ENCODE peak calls at places on chromosome 6, in nine cellular contexts. J is COR-L47; E is activated T-helper 1 cell treated with anti-CD3 and anti-CD28 coated beads, Interleukin-2, amount 50 U/mL, for 16 hours; G is hypothalamus; L is AG09309; M is bronchial epithelial cell; K is GM12892; Y is posterior cingulate gyrus; A is foreskin keratinocyte. S is an unnamed sample.

GRCh38 chr6:40710626-40711354 is 123.6 kb upstream of the LRFN2 start:
- DNase-seq in J (peak; percentile 63), E (no peak), G (no peak), L (no peak), M (no peak), K (no peak), Y (no peak), A (no peak), S (no peak)

GRCh38 chr6:12477616-12478015 is 187.5 kb downstream of the EDN1 start:
- DNase-seq in J (no peak), E (no peak), G (no peak), L (no peak), M (no peak), K (no peak), Y (no peak), A (no peak), S (no peak)

GRCh38 chr6:137005073-137005472 is 39.7 kb downstream of the IL20RA start:
- DNase-seq in J (no peak), E (no peak), G (no peak), L (no peak), M (no peak), K (no peak), Y (no peak), A (no peak), S (no peak)

GRCh38 chr6:63537126-63537958 is 34.9 kb upstream of the LOC128125822 start:
- DNase-seq in J (no peak), E (no peak), G (no peak), L (no peak), M (peak; percentile 98), K (no peak), Y (no peak), A (peak; percentile 97), S (no peak)

GRCh38 chr6:163570579-163571231 is 156.2 kb downstream of the QKI start:
- DNase-seq in J (no peak), E (no peak), G (no peak), L (no peak), M (no peak), K (no peak), Y (no peak), A (no peak), S (no peak)

GRCh38 chr6:29727637-29728036 is 4.4 kb downstream of the HLA-F start:
- DNase-seq in J (no peak), E (no peak), G (no peak), L (no peak), M (no peak), K (no peak), Y (no peak), A (no peak), S (no peak)

GRCh38 chr6:71886184-71887005 is at the start of gene RIMS1:
- DNase-seq in J (peak; percentile 64), E (no peak), G (peak; percentile 12), L (no peak), M (no peak), K (peak; percentile 41), Y (peak; percentile 85), A (no peak), S (no peak)

GRCh38 chr6:73964455-73964854 is 268.5 kb downstream of the CD109 start:
- DNase-seq in J (no peak), E (no peak), G (no peak), L (no peak), M (no peak), K (no peak), Y (no peak), A (no peak), S (no peak)

GRCh38 chr6:43744490-43744889 is 25.5 kb upstream of the VEGFA start:
- DNase-seq in J (no peak), E (no peak), G (no peak), L (no peak), M (no peak), K (no peak), Y (no peak), A (no peak), S (no peak)

GRCh38 chr6:46058951-46059350 is 43.3 kb upstream of the CLIC5 start:
- DNase-seq in J (no peak), E (no peak), G (no peak), L (no peak), M (no peak), K (no peak), Y (no peak), A (no peak), S (no peak)

GRCh38 chr6:20997143-20997792 is 463.0 kb downstream of the CDKAL1 start:
- DNase-seq in J (peak; percentile 31), E (no peak), G (no peak), L (no peak), M (no peak), K (no peak), Y (no peak), A (no peak), S (no peak)

GRCh38 chr6:16684896-16685554 is 76.2 kb downstream of the ATXN1 start:
- DNase-seq in J (no peak), E (peak; percentile 73), G (no peak), L (peak; percentile 67), M (peak; percentile 95), K (no peak), Y (no peak), A (peak; percentile 92), S (no peak)

GRCh38 chr6:158660331-158660730 is 10.5 kb downstream of the SYTL3 start:
- DNase-seq in J (peak; percentile 34), E (no peak), G (no peak), L (no peak), M (peak; percentile 47), K (no peak), Y (no peak), A (no peak), S (peak; percentile 52)

GRCh38 chr6:1437553-1438406 is 48.4 kb downstream of the FOXF2 start:
- DNase-seq in J (no peak), E (no peak), G (no peak), L (no peak), M (no peak), K (no peak), Y (no peak), A (no peak), S (no peak)

GRCh38 chr6:148166339-148166949 is 176.2 kb upstream of the SASH1 start:
- DNase-seq in J (peak; percentile 43), E (no peak), G (no peak), L (peak; percentile 46), M (peak; percentile 62), K (no peak), Y (no peak), A (peak; percentile 44), S (no peak)

GRCh38 chr6:168035098-168035660 is 37.7 kb downstream of the KIF25 start:
- DNase-seq in J (no peak), E (no peak), G (no peak), L (no peak), M (no peak), K (no peak), Y (peak; percentile 87), A (no peak), S (peak; percentile 45)

GRCh38 chr6:151808331-151809241 is 1.1 kb downstream of the ESR1 start:
- DNase-seq in J (no peak), E (no peak), G (no peak), L (no peak), M (no peak), K (no peak), Y (no peak), A (peak; percentile 29), S (no peak)

GRCh38 chr6:33215281-33215680 is 7.0 kb downstream of the RING1 start:
- DNase-seq in J (no peak), E (no peak), G (no peak), L (no peak), M (no peak), K (no peak), Y (no peak), A (no peak), S (no peak)

GRCh38 chr6:39313526-39314272 is 520 bp downstream of the KCNK17 start:
- DNase-seq in J (peak; percentile 22), E (no peak), G (no peak), L (no peak), M (no peak), K (no peak), Y (peak; percentile 66), A (no peak), S (no peak)

GRCh38 chr6:8930009-8930408 is 494.7 kb upstream of the SLC35B3 start:
- DNase-seq in J (no peak), E (no peak), G (no peak), L (no peak), M (peak; percentile 28), K (no peak), Y (no peak), A (peak; percentile 43), S (no peak)

GRCh38 chr6:137904822-137905617 is 38.0 kb downstream of the TNFAIP3 start:
- DNase-seq in J (no peak), E (peak; percentile 62), G (no peak), L (no peak), M (no peak), K (no peak), Y (no peak), A (no peak), S (no peak)

GRCh38 chr6:29887819-29888581 is 54.3 kb upstream of the HLA-A start:
- DNase-seq in J (peak; percentile 32), E (peak; percentile 61), G (peak; percentile 31), L (no peak), M (peak; percentile 13), K (peak; percentile 71), Y (peak; percentile 82), A (peak; percentile 62), S (peak; percentile 92)

GRCh38 chr6:148599967-148600426 is 146.8 kb upstream of the UST start:
- DNase-seq in J (no peak), E (no peak), G (no peak), L (no peak), M (no peak), K (no peak), Y (no peak), A (no peak), S (no peak)

GRCh38 chr6:167968091-167968490 is 29.4 kb upstream of the KIF25 start:
- DNase-seq in J (no peak), E (no peak), G (no peak), L (no peak), M (peak; percentile 10), K (no peak), Y (no peak), A (no peak), S (no peak)

GRCh38 chr6:157982580-157983438 is 1.1 kb downstream of the SYNJ2 start:
- DNase-seq in J (no peak), E (no peak), G (no peak), L (no peak), M (no peak), K (no peak), Y (no peak), A (no peak), S (no peak)

GRCh38 chr6:50030777-50031562 is 9.2 kb upstream of the DEFB110 start:
- DNase-seq in J (peak; percentile 57), E (no peak), G (no peak), L (no peak), M (peak; percentile 24), K (peak; percentile 2), Y (no peak), A (peak; percentile 26), S (no peak)

GRCh38 chr6:121647905-121648304 is 212.5 kb downstream of the GJA1 start:
- DNase-seq in J (no peak), E (no peak), G (no peak), L (no peak), M (peak; percentile 67), K (no peak), Y (no peak), A (peak; percentile 32), S (no peak)

S was measured in stomach.